ENCODE peak calls at places on chromosomes 2 and 18, in eight cellular contexts. E is NCI-H1694 treated with DMSO at 0.1 percent for 48 hours; S is neuronal stem cell; Q is activated CD4-positive, alpha-beta T cell treated with anti-CD3 and anti-CD28 coated beads, Interleukin-2, amount 50 U/mL, for 48 hours; B is GDM1; W is NCI-H460; T is stimulated activated CD4-positive, alpha-beta T cell treated with anti-CD3 and anti-CD28 coated beads, Interleukin-15, amount 100 ng/mL, for 24 hours; I is CD4-positive, CD25-positive, alpha-beta regulatory T cell. L is an unnamed sample.

GRCh38 chr2:237218756-237219155 is 133.1 kb downstream of the COPS8 start:
- DNase-seq in E (no peak), S (no peak), Q (no peak), B (no peak), W (no peak), T (no peak), I (no peak), L (no peak)

GRCh38 chr2:70828914-70829824 is 6.4 kb downstream of the CD207 start:
- DNase-seq in E (no peak), S (no peak), Q (no peak), B (no peak), W (no peak), T (no peak), I (no peak), L (no peak)

GRCh38 chr2:84846041-84846663 is 34.7 kb downstream of the TRABD2A start:
- DNase-seq in E (no peak), S (no peak), Q (no peak), B (no peak), W (no peak), T (peak; percentile 27), I (peak; percentile 80), L (no peak)

GRCh38 chr2:133063792-133064191 is 393.8 kb upstream of the LYPD1 start:
- DNase-seq in E (no peak), S (peak; percentile 75), Q (no peak), B (no peak), W (peak; percentile 19), T (no peak), I (no peak), L (no peak)

GRCh38 chr18:79942211-79942610 is 9.2 kb downstream of the SLC66A2 start:
- DNase-seq in E (no peak), S (no peak), Q (no peak), B (no peak), W (no peak), T (no peak), I (no peak), L (no peak)

GRCh38 chr2:73877071-73877802 is 15.6 kb upstream of the ACTG2 start:
- DNase-seq in E (no peak), S (no peak), Q (no peak), B (no peak), W (no peak), T (no peak), I (no peak), L (no peak)

GRCh38 chr2:73289304-73289703 is 4.0 kb downstream of the EGR4 start:
- DNase-seq in E (no peak), S (no peak), Q (no peak), B (no peak), W (no peak), T (no peak), I (no peak), L (no peak)

GRCh38 chr2:6780765-6781274 is 84.9 kb downstream of the CMPK2 start:
- DNase-seq in E (peak; percentile 78), S (no peak), Q (no peak), B (peak; percentile 44), W (no peak), T (peak; percentile 25), I (no peak), L (no peak)

GRCh38 chr2:227154976-227155375 is 9.0 kb downstream of the COL4A4 start:
- DNase-seq in E (no peak), S (no peak), Q (no peak), B (no peak), W (no peak), T (no peak), I (no peak), L (peak; percentile 20)

GRCh38 chr2:51760441-51760840 is 728.5 kb upstream of the NRXN1 start:
- DNase-seq in E (no peak), S (no peak), Q (no peak), B (no peak), W (no peak), T (no peak), I (no peak), L (no peak)

GRCh38 chr18:54776282-54776977 is 51.8 kb upstream of the RAB27B start:
- DNase-seq in E (no peak), S (no peak), Q (peak; percentile 18), B (no peak), W (peak; percentile 89), T (peak; percentile 48), I (no peak), L (peak; percentile 98)